ENCODE peak calls at places on chromosome 4, in five cellular contexts. One of them, this sample, is unnamed.

GRCh38 chr4:153438916-153439756 is 27.0 kb upstream of the TMEM131L start:
- DNase-seq in right cardiac atrium: no peak
- DNase-seq in AG10803: no peak
- DNase-seq in foreskin fibroblast: no peak
- DNase-seq in iPS-NIHi11: no peak
- DNase-seq in this sample: peak; percentile 81

GRCh38 chr4:548976-549375 is 27.1 kb downstream of the TMEM271 start:
- DNase-seq in AG10803: no peak
- DNase-seq in iPS-NIHi11: no peak
- DNase-seq in foreskin fibroblast: no peak
- DNase-seq in right cardiac atrium: no peak
- DNase-seq in this sample: no peak

GRCh38 chr4:69832326-69833030 is 27.5 kb downstream of the SULT1E1 start:
- DNase-seq in AG10803: no peak
- DNase-seq in iPS-NIHi11: no peak
- DNase-seq in foreskin fibroblast: no peak
- DNase-seq in right cardiac atrium: no peak
- DNase-seq in this sample: no peak

GRCh38 chr4:25817059-25817681 is 45.6 kb downstream of the SEL1L3 start:
- DNase-seq in iPS-NIHi11: no peak
- DNase-seq in foreskin fibroblast: no peak
- DNase-seq in right cardiac atrium: no peak
- DNase-seq in AG10803: peak; percentile 84
- DNase-seq in this sample: no peak

GRCh38 chr4:71147261-71147660 is 153.8 kb downstream of the DCK start:
- DNase-seq in iPS-NIHi11: no peak
- DNase-seq in AG10803: peak; percentile 8
- DNase-seq in foreskin fibroblast: no peak
- DNase-seq in right cardiac atrium: no peak
- DNase-seq in this sample: no peak

GRCh38 chr4:6781561-6781960 is 966 bp upstream of the KIAA0232 start:
- DNase-seq in right cardiac atrium: no peak
- DNase-seq in AG10803: no peak
- DNase-seq in iPS-NIHi11: no peak
- DNase-seq in foreskin fibroblast: no peak
- DNase-seq in this sample: no peak

GRCh38 chr4:150173420-150173819 is 95.2 kb downstream of the DCLK2 start:
- DNase-seq in AG10803: peak; percentile 18
- DNase-seq in foreskin fibroblast: no peak
- DNase-seq in iPS-NIHi11: no peak
- DNase-seq in right cardiac atrium: no peak
- DNase-seq in this sample: no peak

GRCh38 chr4:2168469-2169319 is 73.2 kb downstream of the HAUS3 start:
- DNase-seq in AG10803: no peak
- DNase-seq in right cardiac atrium: no peak
- DNase-seq in foreskin fibroblast: no peak
- DNase-seq in iPS-NIHi11: no peak
- DNase-seq in this sample: no peak

GRCh38 chr4:189396435-189396834 is 544.2 kb upstream of the FRG1 start:
- DNase-seq in foreskin fibroblast: no peak
- DNase-seq in AG10803: no peak
- DNase-seq in iPS-NIHi11: no peak
- DNase-seq in right cardiac atrium: no peak
- DNase-seq in this sample: no peak

GRCh38 chr4:109383823-109384222 is 49.8 kb upstream of the SEC24B start:
- DNase-seq in AG10803: no peak
- DNase-seq in foreskin fibroblast: no peak
- DNase-seq in right cardiac atrium: no peak
- DNase-seq in iPS-NIHi11: no peak
- DNase-seq in this sample: no peak

GRCh38 chr4:76589872-76590846 is 155.1 kb downstream of the SHROOM3 start:
- DNase-seq in AG10803: peak; percentile 99
- DNase-seq in foreskin fibroblast: peak; percentile 93
- DNase-seq in iPS-NIHi11: peak; percentile 93
- DNase-seq in right cardiac atrium: peak; percentile 26
- DNase-seq in this sample: no peak

GRCh38 chr4:24816797-24817196 is 21.4 kb downstream of the SOD3 start:
- DNase-seq in right cardiac atrium: no peak
- DNase-seq in AG10803: no peak
- DNase-seq in iPS-NIHi11: no peak
- DNase-seq in foreskin fibroblast: peak; percentile 36
- DNase-seq in this sample: no peak

GRCh38 chr4:23819041-23819511 is 70.8 kb downstream of the PPARGC1A start:
- DNase-seq in AG10803: peak; percentile 43
- DNase-seq in foreskin fibroblast: no peak
- DNase-seq in right cardiac atrium: peak; percentile 38
- DNase-seq in iPS-NIHi11: no peak
- DNase-seq in this sample: no peak

GRCh38 chr4:112178731-112179130 is 33.5 kb downstream of the FAM241A start:
- DNase-seq in iPS-NIHi11: no peak
- DNase-seq in right cardiac atrium: no peak
- DNase-seq in foreskin fibroblast: no peak
- DNase-seq in AG10803: peak; percentile 43
- DNase-seq in this sample: no peak

GRCh38 chr4:3270141-3270611 is 21.2 kb downstream of the MSANTD1 start:
- DNase-seq in iPS-NIHi11: peak; percentile 7
- DNase-seq in foreskin fibroblast: no peak
- DNase-seq in right cardiac atrium: no peak
- DNase-seq in AG10803: no peak
- DNase-seq in this sample: no peak

GRCh38 chr4:185346975-185347601 is 48.6 kb downstream of the LRP2BP start:
- DNase-seq in AG10803: no peak
- DNase-seq in foreskin fibroblast: no peak
- DNase-seq in right cardiac atrium: no peak
- DNase-seq in iPS-NIHi11: no peak
- DNase-seq in this sample: no peak

GRCh38 chr4:153296424-153296823 is 48.1 kb upstream of the MND1 start:
- DNase-seq in right cardiac atrium: no peak
- DNase-seq in iPS-NIHi11: peak; percentile 65
- DNase-seq in foreskin fibroblast: peak; percentile 68
- DNase-seq in AG10803: peak; percentile 90
- DNase-seq in this sample: no peak

GRCh38 chr4:5980436-5981155 is 37.6 kb downstream of the C4orf50 start:
- DNase-seq in right cardiac atrium: no peak
- DNase-seq in AG10803: no peak
- DNase-seq in foreskin fibroblast: no peak
- DNase-seq in iPS-NIHi11: no peak
- DNase-seq in this sample: no peak

GRCh38 chr4:92305148-92305877 is 1.5 kb downstream of the GRID2 start:
- DNase-seq in foreskin fibroblast: peak; percentile 4
- DNase-seq in right cardiac atrium: peak; percentile 68
- DNase-seq in AG10803: peak; percentile 7
- DNase-seq in iPS-NIHi11: peak; percentile 88
- DNase-seq in this sample: no peak